ENCODE peak calls at places on chromosome 18, in six cellular contexts. H is neural progenitor cell, V is SK-N-SH, B is GM23248, D is HCT116, M is PC-3. J is an unnamed sample.

GRCh38 chr18:68439672-68440071 is 275.2 kb downstream of the TMX3 start:
- DNase-seq in H (no peak), V (no peak), B (peak), D (no peak), M (no peak), J (no peak)

GRCh38 chr18:7817596-7817995 is 250.5 kb downstream of the PTPRM start:
- DNase-seq in H (no peak), V (no peak), B (peak), D (no peak), M (no peak), J (no peak)

GRCh38 chr18:28099237-28099636 is 77.7 kb downstream of the CDH2 start:
- DNase-seq in H (no peak), V (no peak), B (peak), D (no peak), M (no peak), J (no peak)

GRCh38 chr18:46319793-46320192 is 215.6 kb downstream of the HAUS1 start:
- DNase-seq in H (no peak), V (no peak), B (peak), D (no peak), M (no peak), J (no peak)

GRCh38 chr18:56124186-56124585 is 514.2 kb downstream of the TXNL1 start:
- DNase-seq in H (no peak), V (no peak), B (peak), D (no peak), M (peak), J (no peak)

GRCh38 chr18:23228102-23229051 is 93.1 kb downstream of the CABLES1 start:
- DNase-seq in H (no peak), V (no peak), B (peak), D (no peak), M (peak), J (peak)

GRCh38 chr18:43303376-43303775 is 26.1 kb upstream of the SYT4 start:
- DNase-seq in H (no peak), V (no peak), B (no peak), D (no peak), M (peak), J (no peak)

GRCh38 chr18:34707670-34708069 is 2.4 kb upstream of the DTNA start:
- DNase-seq in H (peak), V (no peak), B (peak), D (peak), M (peak), J (no peak)

GRCh38 chr18:74342416-74343043 is 26.9 kb downstream of the C18orf63 start:
- DNase-seq in H (peak), V (peak), B (peak), D (peak), M (peak), J (peak)

GRCh38 chr18:8307960-8308359 is 301.3 kb upstream of the RAB12 start:
- DNase-seq in H (no peak), V (no peak), B (no peak), D (no peak), M (no peak), J (no peak)

GRCh38 chr18:77590928-77591327 is 341.3 kb downstream of the GALR1 start:
- DNase-seq in H (no peak), V (no peak), B (no peak), D (no peak), M (no peak), J (no peak)

GRCh38 chr18:55585586-55586521 is 2.1 kb downstream of the TCF4 start:
- DNase-seq in H (peak), V (no peak), B (peak), D (no peak), M (no peak), J (no peak)

GRCh38 chr18:31065036-31065773 is 22.7 kb upstream of the DSC3 start:
- DNase-seq in H (peak), V (no peak), B (no peak), D (no peak), M (no peak), J (no peak)

GRCh38 chr18:24063121-24063731 is 48.7 kb downstream of the TTC39C start:
- DNase-seq in H (no peak), V (no peak), B (peak), D (peak), M (peak), J (no peak)

GRCh38 chr18:47595816-47596501 is 334.5 kb downstream of the SMAD2 start:
- DNase-seq in H (peak), V (no peak), B (peak), D (peak), M (peak), J (no peak)

GRCh38 chr18:57803119-57803969 is at the start of gene ATP8B1:
- DNase-seq in H (peak), V (peak), B (peak), D (peak), M (peak), J (no peak)

GRCh38 chr18:22346342-22346967 is 71.3 kb downstream of the CTAGE1 start:
- DNase-seq in H (no peak), V (no peak), B (peak), D (no peak), M (peak), J (no peak)

GRCh38 chr18:42374961-42375360 is 419.9 kb downstream of the PIK3C3 start:
- DNase-seq in H (no peak), V (no peak), B (no peak), D (no peak), M (no peak), J (no peak)

GRCh38 chr18:64747803-64748202 is 598.9 kb upstream of the LINC00305 start:
- DNase-seq in H (peak), V (peak), B (no peak), D (no peak), M (no peak), J (no peak)

GRCh38 chr18:7921938-7922587 is 354.9 kb downstream of the PTPRM start:
- DNase-seq in H (no peak), V (no peak), B (peak), D (peak), M (peak), J (no peak)

GRCh38 chr18:75433098-75433497 is 5.6 kb upstream of the SMIM21 start:
- DNase-seq in H (peak), V (no peak), B (no peak), D (no peak), M (no peak), J (no peak)

GRCh38 chr18:22668496-22668895 is 250.8 kb upstream of the CTAGE1 start:
- DNase-seq in H (no peak), V (no peak), B (peak), D (no peak), M (no peak), J (no peak)

GRCh38 chr18:76431437-76432273 is 63.4 kb downstream of the ZNF516 start:
- DNase-seq in H (no peak), V (no peak), B (no peak), D (no peak), M (no peak), J (no peak)

GRCh38 chr18:907171-907879 is 2.7 kb downstream of the ADCYAP1 start:
- DNase-seq in H (peak), V (peak), B (peak), D (no peak), M (peak), J (no peak)

GRCh38 chr18:46946656-46947282 is 29.4 kb downstream of the KATNAL2 start:
- DNase-seq in H (peak), V (peak), B (peak), D (no peak), M (no peak), J (peak)

GRCh38 chr18:67359868-67360838 is 156.4 kb downstream of the DSEL start:
- DNase-seq in H (no peak), V (peak), B (peak), D (no peak), M (peak), J (peak)

GRCh38 chr18:48942086-48942485 is 8.7 kb downstream of the SMAD7 start:
- DNase-seq in H (no peak), V (no peak), B (peak), D (no peak), M (no peak), J (peak)

GRCh38 chr18:48943333-48943732 is 7.4 kb downstream of the SMAD7 start:
- DNase-seq in H (no peak), V (no peak), B (peak), D (no peak), M (no peak), J (no peak)

GRCh38 chr18:48940854-48941531 is 9.8 kb downstream of the SMAD7 start:
- DNase-seq in H (no peak), V (peak), B (no peak), D (no peak), M (no peak), J (peak)

GRCh38 chr18:48942554-48943261 is 8.1 kb downstream of the SMAD7 start:
- DNase-seq in H (no peak), V (no peak), B (peak), D (peak), M (peak), J (peak)

GRCh38 chr18:48941672-48942071 is 9.1 kb downstream of the SMAD7 start:
- DNase-seq in H (no peak), V (no peak), B (peak), D (no peak), M (no peak), J (peak)
- H3K9ac ChIP-seq in H (no peak), V (peak), B (peak), D (peak), M (no peak), J (peak)

GRCh38 chr18:44839239-44839666 is 158.6 kb downstream of the SETBP1 start:
- DNase-seq in H (peak), V (no peak), B (peak), D (no peak), M (peak), J (peak)
- TF ChIP-seq EZH2phosphoT487 in H (no peak), V (no peak), B (no peak), D (no peak), M (no peak), J (no peak)

GRCh38 chr18:50190236-50190635 is 4.7 kb downstream of the MYO5B start:
- DNase-seq in H (no peak), V (no peak), B (peak), D (no peak), M (peak), J (no peak)
- H3K9ac ChIP-seq in H (no peak), V (no peak), B (no peak), D (no peak), M (no peak), J (peak)

GRCh38 chr18:58856881-58857280 is 7.8 kb upstream of the ZNF532 start:
- DNase-seq in H (no peak), V (no peak), B (peak), D (no peak), M (peak), J (no peak)
- TF ChIP-seq EZH2phosphoT487 in H (no peak), V (no peak), B (no peak), D (no peak), M (no peak), J (no peak)

GRCh38 chr18:25164211-25164836 is 187.6 kb downstream of the ZNF521 start:
- DNase-seq in H (no peak), V (no peak), B (peak), D (no peak), M (no peak), J (peak)
- H3K9ac ChIP-seq in H (no peak), V (no peak), B (peak), D (no peak), M (no peak), J (peak)

GRCh38 chr18:13222371-13223281 is 4.1 kb downstream of the LDLRAD4 start:
- DNase-seq in H (no peak), V (peak), B (peak), D (no peak), M (peak), J (no peak)
- TF ChIP-seq EZH2phosphoT487 in H (no peak), V (no peak), B (peak), D (no peak), M (no peak), J (no peak)

GRCh38 chr18:49247786-49248185 is 212.7 kb downstream of the DYM start:
- DNase-seq in H (no peak), V (no peak), B (peak), D (no peak), M (peak), J (no peak)

GRCh38 chr18:49241852-49242251 is 218.6 kb downstream of the DYM start:
- DNase-seq in H (no peak), V (no peak), B (peak), D (no peak), M (no peak), J (no peak)

GRCh38 chr18:49238433-49239042 is 221.9 kb downstream of the DYM start:
- DNase-seq in H (peak), V (peak), B (peak), D (peak), M (peak), J (peak)

DNA sequence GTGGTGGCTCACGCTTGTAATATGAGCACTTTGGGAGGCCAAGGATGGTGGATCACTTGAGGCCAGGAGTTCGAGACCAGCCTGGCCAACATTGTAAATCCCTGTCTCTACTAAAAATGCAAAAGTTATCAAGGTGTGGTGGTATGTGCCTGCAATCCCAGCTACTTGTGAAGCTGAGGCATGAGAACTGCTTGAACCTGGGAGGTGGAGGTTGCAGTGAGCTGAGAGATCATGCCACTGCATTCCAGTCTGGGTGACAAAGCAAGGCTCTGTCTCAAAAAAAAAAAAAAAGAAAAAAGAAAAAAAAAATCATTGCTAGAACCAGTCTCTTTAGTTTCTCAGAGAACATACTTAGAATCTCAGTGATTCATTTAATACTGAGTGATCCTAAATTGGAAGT is 217.1 kb downstream of the DYM start:
- DNase-seq in H (no peak), V (no peak), B (peak), D (no peak), M (no peak), J (no peak)
- H3K9ac ChIP-seq in H (no peak), V (no peak), B (no peak), D (no peak), M (no peak), J (no peak)

DNA sequence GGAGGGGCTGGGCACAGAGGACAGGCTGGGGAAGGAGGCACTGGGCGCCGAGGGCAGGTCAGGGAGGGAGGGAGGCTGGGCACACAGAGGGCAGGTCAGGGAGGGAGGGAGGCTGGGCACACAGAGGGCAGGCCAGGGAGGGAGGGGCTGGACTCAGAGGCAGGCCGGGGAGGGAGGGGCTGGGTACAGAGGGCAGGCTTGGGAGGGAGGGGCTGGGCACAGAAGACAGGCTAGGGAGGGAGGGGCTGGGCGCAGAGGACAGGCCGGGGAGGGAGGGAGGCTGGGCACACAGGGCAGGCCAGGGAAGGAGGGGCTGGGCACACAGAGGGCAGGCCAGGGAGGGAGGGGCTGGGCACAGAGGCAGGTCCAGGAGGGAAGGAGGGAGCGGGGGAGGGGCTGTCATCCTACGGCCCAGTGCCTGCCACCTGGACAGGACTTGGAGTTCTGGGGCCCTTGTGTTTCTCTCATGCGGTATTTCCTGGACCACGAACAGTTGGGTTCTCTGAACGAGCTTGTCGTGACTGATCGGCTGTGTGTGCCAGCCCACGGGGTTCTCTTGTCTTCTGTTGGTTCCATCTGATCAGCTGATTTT is 46.7 kb upstream of the KCNG2 start:
- DNase-seq in H (no peak), V (no peak), B (no peak), D (no peak), M (no peak), J (no peak)
- TF ChIP-seq EZH2phosphoT487 in H (no peak), V (no peak), B (no peak), D (no peak), M (no peak), J (no peak)